ENCODE peak calls at places on chromosomes 12 and 14, in six cellular contexts. W is NCI-H2107; Q is endothelial cell; U is activated naive CD8-positive, alpha-beta T cell treated with anti-CD3 and anti-CD28 coated beads for 36 hours; Y is bronchial epithelial cell; E is NCI-H1417. F is an unnamed sample.

GRCh38 chr12:52415870-52416750 is 10.0 kb upstream of the KRT82 start:
- DNase-seq in W (no peak), Q (no peak), U (no peak), Y (peak; percentile 97), E (no peak), F (no peak)

GRCh38 chr14:47966411-47966810 is 291.0 kb upstream of the MDGA2 start:
- DNase-seq in W (no peak), Q (no peak), U (no peak), Y (no peak), E (no peak), F (no peak)

GRCh38 chr14:93906341-93907329 is 20.5 kb upstream of the FAM181A start:
- DNase-seq in W (peak; percentile 24), Q (peak; percentile 67), U (peak; percentile 58), Y (peak; percentile 53), E (peak; percentile 50), F (peak; percentile 58)

GRCh38 chr14:35050652-35051051 is 4.6 kb downstream of the FAM177A1 start:
- DNase-seq in W (no peak), Q (no peak), U (no peak), Y (peak; percentile 21), E (no peak), F (no peak)

GRCh38 chr12:84730561-84731162 is 181.9 kb downstream of the SLC6A15 start:
- DNase-seq in W (no peak), Q (no peak), U (no peak), Y (no peak), E (no peak), F (no peak)

GRCh38 chr14:102320033-102320660 is 601 bp downstream of the ZNF839 start:
- DNase-seq in W (peak; percentile 11), Q (peak; percentile 40), U (peak; percentile 38), Y (peak; percentile 12), E (no peak), F (no peak)

GRCh38 chr12:31687101-31687527 is 27.6 kb downstream of the ETFBKMT start:
- DNase-seq in W (no peak), Q (no peak), U (no peak), Y (no peak), E (no peak), F (no peak)

GRCh38 chr14:62745496-62745895 is 299.8 kb downstream of the KCNH5 start:
- DNase-seq in W (no peak), Q (no peak), U (no peak), Y (peak; percentile 63), E (no peak), F (no peak)

GRCh38 chr14:98234208-98234607 is 1037.8 kb downstream of the BCL11B start:
- DNase-seq in W (no peak), Q (no peak), U (no peak), Y (peak; percentile 94), E (no peak), F (no peak)

GRCh38 chr14:26992403-26993115 is 394.7 kb upstream of the NOVA1 start:
- DNase-seq in W (no peak), Q (no peak), U (no peak), Y (no peak), E (no peak), F (no peak)

F was measured in neural crest cell.